ENCODE peak calls at places on chromosomes 13 and 19, in six cellular contexts. One of them, this sample, is unnamed.

GRCh38 chr19:3653865-3654513 is 27.4 kb upstream of the CACTIN start:
- DNase-seq in thoracic aorta: no peak
- DNase-seq in OCI-LY7: peak; percentile 11
- DNase-seq in tibial nerve: no peak
- DNase-seq in cardiac muscle cell: no peak
- DNase-seq in mesenchymal stem cell: no peak
- DNase-seq in this sample: no peak

GRCh38 chr19:38252935-38253691 is 3.1 kb downstream of the PPP1R14A start:
- DNase-seq in thoracic aorta: peak; percentile 55
- DNase-seq in OCI-LY7: no peak
- DNase-seq in tibial nerve: no peak
- DNase-seq in cardiac muscle cell: no peak
- DNase-seq in mesenchymal stem cell: peak; percentile 51
- DNase-seq in this sample: no peak

GRCh38 chr19:30745476-30745985 is 373.3 kb downstream of the ZNF536 start:
- DNase-seq in thoracic aorta: no peak
- DNase-seq in OCI-LY7: no peak
- DNase-seq in tibial nerve: no peak
- DNase-seq in cardiac muscle cell: no peak
- DNase-seq in mesenchymal stem cell: no peak
- DNase-seq in this sample: no peak

GRCh38 chr19:32333227-32333626 is 12.2 kb upstream of the ZNF507 start:
- DNase-seq in thoracic aorta: no peak
- DNase-seq in OCI-LY7: no peak
- DNase-seq in tibial nerve: no peak
- DNase-seq in cardiac muscle cell: no peak
- DNase-seq in mesenchymal stem cell: no peak
- DNase-seq in this sample: no peak

GRCh38 chr13:52850396-52851152 is 2.1 kb upstream of the PCDH8 start:
- DNase-seq in thoracic aorta: peak; percentile 13
- DNase-seq in OCI-LY7: no peak
- DNase-seq in tibial nerve: peak; percentile 54
- DNase-seq in cardiac muscle cell: peak; percentile 79
- DNase-seq in mesenchymal stem cell: peak; percentile 51
- DNase-seq in this sample: peak; percentile 88

GRCh38 chr13:73708393-73708985 is 425.7 kb downstream of the KLF12 start:
- DNase-seq in thoracic aorta: no peak
- DNase-seq in OCI-LY7: peak; percentile 61
- DNase-seq in tibial nerve: peak; percentile 68
- DNase-seq in cardiac muscle cell: peak; percentile 84
- DNase-seq in mesenchymal stem cell: peak; percentile 76
- DNase-seq in this sample: peak; percentile 61

GRCh38 chr19:10516671-10517286 is 468 bp downstream of the S1PR5 start:
- DNase-seq in thoracic aorta: no peak
- DNase-seq in OCI-LY7: no peak
- DNase-seq in tibial nerve: no peak
- DNase-seq in cardiac muscle cell: no peak
- DNase-seq in mesenchymal stem cell: peak; percentile 48
- DNase-seq in this sample: no peak

GRCh38 chr13:59416561-59416960 is 747.2 kb downstream of the DIAPH3 start:
- DNase-seq in thoracic aorta: no peak
- DNase-seq in OCI-LY7: no peak
- DNase-seq in tibial nerve: no peak
- DNase-seq in cardiac muscle cell: no peak
- DNase-seq in mesenchymal stem cell: no peak
- DNase-seq in this sample: no peak

GRCh38 chr13:25215253-25215575 is 43.1 kb upstream of the AMER2 start:
- DNase-seq in thoracic aorta: no peak
- DNase-seq in OCI-LY7: no peak
- DNase-seq in tibial nerve: no peak
- DNase-seq in cardiac muscle cell: no peak
- DNase-seq in mesenchymal stem cell: no peak
- DNase-seq in this sample: no peak

GRCh38 chr13:36763322-36763721 is 55.7 kb upstream of the RFXAP start:
- DNase-seq in thoracic aorta: no peak
- DNase-seq in OCI-LY7: no peak
- DNase-seq in tibial nerve: no peak
- DNase-seq in cardiac muscle cell: peak; percentile 30
- DNase-seq in mesenchymal stem cell: no peak
- DNase-seq in this sample: no peak

GRCh38 chr13:28865312-28865711 is 45.2 kb downstream of the MTUS2 start:
- DNase-seq in thoracic aorta: no peak
- DNase-seq in OCI-LY7: no peak
- DNase-seq in tibial nerve: no peak
- DNase-seq in cardiac muscle cell: no peak
- DNase-seq in mesenchymal stem cell: no peak
- DNase-seq in this sample: no peak

GRCh38 chr19:55097864-55098715 is 19.3 kb downstream of the PPP1R12C start:
- DNase-seq in thoracic aorta: no peak
- DNase-seq in OCI-LY7: no peak
- DNase-seq in tibial nerve: no peak
- DNase-seq in cardiac muscle cell: no peak
- DNase-seq in mesenchymal stem cell: no peak
- DNase-seq in this sample: peak; percentile 76

GRCh38 chr19:17246681-17247425 is 1.1 kb upstream of the NR2F6 start:
- DNase-seq in thoracic aorta: no peak
- DNase-seq in OCI-LY7: no peak
- DNase-seq in tibial nerve: no peak
- DNase-seq in cardiac muscle cell: peak; percentile 29
- DNase-seq in mesenchymal stem cell: peak; percentile 87
- DNase-seq in this sample: peak; percentile 54

GRCh38 chr19:47035127-47035494 is 13.3 kb downstream of the TMEM160 start:
- DNase-seq in thoracic aorta: no peak
- DNase-seq in OCI-LY7: peak; percentile 85
- DNase-seq in tibial nerve: no peak
- DNase-seq in cardiac muscle cell: no peak
- DNase-seq in mesenchymal stem cell: no peak
- DNase-seq in this sample: no peak

GRCh38 chr13:91601807-91602206 is 203.4 kb downstream of the GPC5 start:
- DNase-seq in thoracic aorta: no peak
- DNase-seq in OCI-LY7: no peak
- DNase-seq in tibial nerve: no peak
- DNase-seq in cardiac muscle cell: no peak
- DNase-seq in mesenchymal stem cell: no peak
- DNase-seq in this sample: no peak

GRCh38 chr13:58946274-58946673 is 1217.5 kb downstream of the DIAPH3 start:
- DNase-seq in thoracic aorta: no peak
- DNase-seq in OCI-LY7: no peak
- DNase-seq in tibial nerve: no peak
- DNase-seq in cardiac muscle cell: no peak
- DNase-seq in mesenchymal stem cell: peak; percentile 32
- DNase-seq in this sample: no peak

GRCh38 chr13:20141238-20142018 is 19.4 kb downstream of the GJA3 start:
- DNase-seq in thoracic aorta: no peak
- DNase-seq in OCI-LY7: no peak
- DNase-seq in tibial nerve: no peak
- DNase-seq in cardiac muscle cell: no peak
- DNase-seq in mesenchymal stem cell: no peak
- DNase-seq in this sample: no peak

GRCh38 chr13:110237895-110238294 is 69.1 kb downstream of the COL4A1 start:
- DNase-seq in thoracic aorta: no peak
- DNase-seq in OCI-LY7: no peak
- DNase-seq in tibial nerve: no peak
- DNase-seq in cardiac muscle cell: no peak
- DNase-seq in mesenchymal stem cell: no peak
- DNase-seq in this sample: no peak
- H3K27ac ChIP-seq in thoracic aorta: peak overlapping the region; percentile 79
- H3K27ac ChIP-seq in OCI-LY7: no peak overlapping the region
- H3K27ac ChIP-seq in tibial nerve: peak overlapping the region; percentile 83
- H3K27ac ChIP-seq in cardiac muscle cell: peak overlapping the region; percentile 5
- H3K27ac ChIP-seq in mesenchymal stem cell: no peak overlapping the region
- H3K27ac ChIP-seq in this sample: no peak overlapping the region

DNA sequence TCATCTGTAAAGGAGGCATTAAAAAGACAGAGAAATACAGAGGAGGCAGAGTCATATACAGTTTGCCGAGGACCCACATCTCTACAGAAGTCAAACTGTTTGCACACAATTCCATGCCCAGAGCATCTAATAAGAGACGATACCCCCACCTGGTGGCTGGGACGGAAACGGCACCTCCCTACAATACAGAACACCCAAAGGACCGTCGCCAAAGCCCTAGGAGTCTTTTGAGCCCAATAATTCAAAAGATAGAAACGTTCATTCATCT is 703 bp upstream of the PLEKHG2 start:
- DNase-seq in thoracic aorta: peak; percentile 90
- DNase-seq in OCI-LY7: peak; percentile 95
- DNase-seq in tibial nerve: peak; percentile 99
- DNase-seq in cardiac muscle cell: peak; percentile 95
- DNase-seq in mesenchymal stem cell: no peak
- DNase-seq in this sample: peak; percentile 94
- H3K4me1 ChIP-seq in thoracic aorta: peaks cover 45% of the 10 kb centered on the region
- H3K4me1 ChIP-seq in OCI-LY7: peaks cover 33% of the 10 kb centered on the region
- H3K4me1 ChIP-seq in tibial nerve: peaks cover 29% of the 10 kb centered on the region
- H3K4me1 ChIP-seq in cardiac muscle cell: peaks cover 18% of the 10 kb centered on the region
- H3K4me1 ChIP-seq in mesenchymal stem cell: peaks cover 49% of the 10 kb centered on the region
- H3K4me1 ChIP-seq in this sample: peaks cover 18% of the 10 kb centered on the region

DNA sequence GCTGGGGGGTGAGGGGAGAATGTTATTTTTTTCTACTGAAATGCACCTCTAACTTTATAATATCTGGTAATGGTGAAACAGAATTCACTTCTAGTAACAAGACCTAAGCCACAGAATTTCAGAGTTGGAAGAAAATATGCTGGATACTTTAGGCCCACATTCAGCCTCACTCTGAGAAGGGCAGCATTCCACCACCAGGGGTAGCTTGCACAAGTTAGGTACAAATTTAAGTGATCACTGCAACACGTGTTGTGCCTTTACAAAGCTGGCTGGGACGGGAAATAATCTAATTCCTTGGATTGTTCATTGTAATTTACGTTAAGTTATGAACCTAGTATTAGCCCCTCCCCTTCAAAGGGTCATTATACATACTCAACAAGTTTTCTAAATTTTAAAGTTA is 192.3 kb downstream of the RGCC start:
- DNase-seq in thoracic aorta: no peak
- DNase-seq in OCI-LY7: peak; percentile 60
- DNase-seq in tibial nerve: no peak
- DNase-seq in cardiac muscle cell: peak; percentile 46
- DNase-seq in mesenchymal stem cell: peak; percentile 14
- DNase-seq in this sample: no peak
- H3K27ac ChIP-seq in thoracic aorta: no peak overlapping the region
- H3K27ac ChIP-seq in OCI-LY7: no peak overlapping the region
- H3K27ac ChIP-seq in tibial nerve: peak overlapping the region; percentile 82
- H3K27ac ChIP-seq in cardiac muscle cell: no peak overlapping the region
- H3K27ac ChIP-seq in mesenchymal stem cell: no peak overlapping the region
- H3K27ac ChIP-seq in this sample: no peak overlapping the region

DNA sequence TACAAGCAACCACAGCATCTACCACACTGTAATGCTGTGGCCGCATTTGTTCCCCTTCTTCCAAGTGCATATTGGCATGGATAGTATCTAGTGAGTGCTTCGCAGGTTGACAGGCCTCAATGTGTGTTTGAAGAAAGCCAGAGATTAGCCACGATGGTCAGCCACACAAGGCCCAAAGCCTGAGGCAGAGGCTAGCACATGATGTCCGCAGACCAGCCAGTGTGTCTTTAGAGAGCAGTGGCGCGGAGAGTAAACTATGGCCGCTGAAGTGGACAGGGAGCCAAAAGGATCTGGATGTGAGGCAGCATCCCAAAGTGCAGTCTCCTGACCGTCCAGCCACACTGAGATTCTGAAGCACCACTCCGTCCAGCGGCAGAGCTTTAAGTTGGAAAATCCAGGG is 36.0 kb downstream of the BRD4 start:
- DNase-seq in thoracic aorta: no peak
- DNase-seq in OCI-LY7: no peak
- DNase-seq in tibial nerve: no peak
- DNase-seq in cardiac muscle cell: no peak
- DNase-seq in mesenchymal stem cell: no peak
- DNase-seq in this sample: no peak
- H3K4me1 ChIP-seq in thoracic aorta: peaks cover 100% of the 10 kb centered on the region
- H3K4me1 ChIP-seq in OCI-LY7: peaks cover 89% of the 10 kb centered on the region
- H3K4me1 ChIP-seq in tibial nerve: peaks cover 90% of the 10 kb centered on the region
- H3K4me1 ChIP-seq in cardiac muscle cell: peaks cover 77% of the 10 kb centered on the region
- H3K4me1 ChIP-seq in mesenchymal stem cell: peaks cover 33% of the 10 kb centered on the region
- H3K4me1 ChIP-seq in this sample: peaks cover 61% of the 10 kb centered on the region

GRCh38 chr13:57630661-57631606 is 610 bp upstream of the PCDH17 start:
- DNase-seq in thoracic aorta: no peak
- DNase-seq in OCI-LY7: no peak
- DNase-seq in tibial nerve: no peak
- DNase-seq in cardiac muscle cell: peak; percentile 5
- DNase-seq in mesenchymal stem cell: peak; percentile 64
- DNase-seq in this sample: no peak
- H3K27ac ChIP-seq in thoracic aorta: no peak overlapping the region
- H3K27ac ChIP-seq in OCI-LY7: no peak overlapping the region
- H3K27ac ChIP-seq in tibial nerve: peak overlapping the region; percentile 77
- H3K27ac ChIP-seq in cardiac muscle cell: no peak overlapping the region
- H3K27ac ChIP-seq in mesenchymal stem cell: no peak overlapping the region
- H3K27ac ChIP-seq in this sample: no peak overlapping the region

GRCh38 chr13:75398072-75398471 is 83.9 kb downstream of the TBC1D4 start:
- DNase-seq in thoracic aorta: no peak
- DNase-seq in OCI-LY7: no peak
- DNase-seq in tibial nerve: no peak
- DNase-seq in cardiac muscle cell: no peak
- DNase-seq in mesenchymal stem cell: no peak
- DNase-seq in this sample: no peak
- H3K4me1 ChIP-seq in thoracic aorta: no peaks in the 10 kb centered on the region
- H3K4me1 ChIP-seq in OCI-LY7: peaks cover 37% of the 10 kb centered on the region
- H3K4me1 ChIP-seq in tibial nerve: no peaks in the 10 kb centered on the region
- H3K4me1 ChIP-seq in cardiac muscle cell: peaks cover 19% of the 10 kb centered on the region
- H3K4me1 ChIP-seq in mesenchymal stem cell: peaks cover 5% of the 10 kb centered on the region
- H3K4me1 ChIP-seq in this sample: no peaks in the 10 kb centered on the region

GRCh38 chr19:41308450-41309224 is 1.3 kb upstream of the CCDC97 start:
- DNase-seq in thoracic aorta: peak; percentile 91
- DNase-seq in OCI-LY7: peak; percentile 86
- DNase-seq in tibial nerve: peak; percentile 100
- DNase-seq in cardiac muscle cell: peak; percentile 94
- DNase-seq in mesenchymal stem cell: peak; percentile 94
- DNase-seq in this sample: peak; percentile 98
- H3K27ac ChIP-seq in thoracic aorta: peak overlapping the region; percentile 97
- H3K27ac ChIP-seq in OCI-LY7: peak overlapping the region; percentile 68
- H3K27ac ChIP-seq in tibial nerve: peak overlapping the region; percentile 96
- H3K27ac ChIP-seq in cardiac muscle cell: peak overlapping the region; percentile 99
- H3K27ac ChIP-seq in mesenchymal stem cell: peak overlapping the region; percentile 99
- H3K27ac ChIP-seq in this sample: peak overlapping the region; percentile 93

GRCh38 chr19:51614789-51615188 is 15.4 kb downstream of the SIGLEC5 start:
- DNase-seq in thoracic aorta: no peak
- DNase-seq in OCI-LY7: no peak
- DNase-seq in tibial nerve: no peak
- DNase-seq in cardiac muscle cell: no peak
- DNase-seq in mesenchymal stem cell: no peak
- DNase-seq in this sample: no peak
- H3K4me1 ChIP-seq in thoracic aorta: no peaks in the 10 kb centered on the region
- H3K4me1 ChIP-seq in OCI-LY7: no peaks in the 10 kb centered on the region
- H3K4me1 ChIP-seq in tibial nerve: no peaks in the 10 kb centered on the region
- H3K4me1 ChIP-seq in cardiac muscle cell: no peaks in the 10 kb centered on the region
- H3K4me1 ChIP-seq in mesenchymal stem cell: no peaks in the 10 kb centered on the region
- H3K4me1 ChIP-seq in this sample: no peaks in the 10 kb centered on the region

GRCh38 chr13:113817860-113818691 is 45.8 kb downstream of the GAS6 start:
- DNase-seq in thoracic aorta: no peak
- DNase-seq in OCI-LY7: no peak
- DNase-seq in tibial nerve: no peak
- DNase-seq in cardiac muscle cell: no peak
- DNase-seq in mesenchymal stem cell: no peak
- DNase-seq in this sample: no peak
- H3K27ac ChIP-seq in thoracic aorta: peak overlapping the region; percentile 92
- H3K27ac ChIP-seq in OCI-LY7: no peak overlapping the region
- H3K27ac ChIP-seq in tibial nerve: peak overlapping the region; percentile 33
- H3K27ac ChIP-seq in cardiac muscle cell: no peak overlapping the region
- H3K27ac ChIP-seq in mesenchymal stem cell: no peak overlapping the region
- H3K27ac ChIP-seq in this sample: no peak overlapping the region

DNA sequence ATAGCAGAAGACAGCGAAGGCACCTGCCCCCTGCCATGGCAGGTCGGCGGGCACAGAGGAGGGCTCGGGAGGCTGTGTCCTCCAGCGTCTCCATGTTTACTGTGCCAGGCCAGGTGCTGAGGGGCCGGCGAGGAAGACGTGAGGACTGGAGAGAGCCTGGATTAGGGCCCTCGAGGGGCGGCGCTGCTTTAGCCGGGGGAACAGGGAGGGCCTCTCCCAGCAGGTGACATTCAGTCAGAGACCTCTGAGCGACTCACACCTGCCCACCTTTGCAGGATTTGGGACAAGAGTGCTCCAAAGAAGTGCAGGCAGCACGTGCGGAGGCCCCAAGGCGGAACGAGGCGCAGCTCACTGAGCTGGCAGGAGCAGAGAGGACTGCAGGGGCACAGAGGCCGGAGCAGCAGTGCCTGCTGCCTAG is 17.6 kb downstream of the KDM4B start:
- DNase-seq in thoracic aorta: no peak
- DNase-seq in OCI-LY7: no peak
- DNase-seq in tibial nerve: no peak
- DNase-seq in cardiac muscle cell: no peak
- DNase-seq in mesenchymal stem cell: no peak
- DNase-seq in this sample: no peak
- H3K4me1 ChIP-seq in thoracic aorta: peaks cover 32% of the 10 kb centered on the region
- H3K4me1 ChIP-seq in OCI-LY7: peaks cover 5% of the 10 kb centered on the region
- H3K4me1 ChIP-seq in tibial nerve: peaks cover 20% of the 10 kb centered on the region
- H3K4me1 ChIP-seq in cardiac muscle cell: peaks cover 62% of the 10 kb centered on the region
- H3K4me1 ChIP-seq in mesenchymal stem cell: peaks cover 55% of the 10 kb centered on the region
- H3K4me1 ChIP-seq in this sample: peaks cover 33% of the 10 kb centered on the region

This sample was measured in testis.